ENCODE peak calls at places on chromosomes 12 and 14, in eight cellular contexts. U, B, F, P, T, S, V and C are unnamed samples.

GRCh38 chr12:110923692-110924334 is 3.4 kb upstream of the MYL2 start:
- DNase-seq in T (no peak), F (no peak), B (no peak), U (no peak), P (no peak), S (no peak), V (no peak), C (no peak)

GRCh38 chr12:13179159-13180074 is 17.1 kb upstream of the EMP1 start:
- DNase-seq in S (peak), P (peak), V (peak), F (peak), T (peak), U (peak), B (no peak), C (peak)

GRCh38 chr12:104458645-104459555 is 2.2 kb downstream of the CHST11 start:
- DNase-seq in V (no peak), B (peak), F (no peak), T (no peak), U (peak), P (no peak), S (no peak), C (no peak)

GRCh38 chr14:63343878-63344277 is 25.1 kb upstream of the GPHB5 start:
- DNase-seq in P (no peak), B (peak), S (no peak), V (no peak), U (no peak), F (no peak), T (no peak), C (no peak)

GRCh38 chr14:94773682-94774211 is 3.8 kb upstream of the GSC start:
- DNase-seq in B (no peak), T (no peak), S (no peak), U (no peak), F (no peak), P (no peak), V (no peak), C (no peak)

GRCh38 chr14:61064210-61064609 is 83.2 kb downstream of the SLC38A6 start:
- DNase-seq in U (no peak), S (no peak), P (no peak), V (no peak), B (no peak), T (peak), F (no peak), C (no peak)

GRCh38 chr12:81088221-81088620 is 10.3 kb downstream of the ACSS3 start:
- DNase-seq in T (no peak), S (no peak), F (no peak), V (no peak), B (no peak), P (no peak), U (no peak), C (no peak)

GRCh38 chr12:64890873-64891468 is 66.5 kb downstream of the TBC1D30 start:
- DNase-seq in U (no peak), V (no peak), F (no peak), B (peak), T (peak), S (peak), P (peak), C (no peak)

GRCh38 chr12:32897688-32898573 is 1.4 kb upstream of the PKP2 start:
- DNase-seq in P (no peak), T (peak), U (no peak), F (no peak), S (no peak), B (no peak), V (no peak), C (no peak)

GRCh38 chr12:98449601-98450000 is 65.8 kb upstream of the TMPO start:
- DNase-seq in T (no peak), P (no peak), V (no peak), B (no peak), F (no peak), U (no peak), S (no peak), C (no peak)

GRCh38 chr14:75487155-75487671 is 35.1 kb upstream of the BATF start:
- DNase-seq in T (no peak), F (no peak), B (no peak), V (no peak), S (peak), U (no peak), P (no peak), C (no peak)

GRCh38 chr12:48263617-48264016 is 60.5 kb upstream of the OR10AD1 start:
- DNase-seq in V (no peak), P (no peak), U (no peak), F (no peak), B (no peak), S (no peak), T (no peak), C (no peak)

GRCh38 chr14:31696378-31696777 is 135.2 kb downstream of the NUBPL start:
- DNase-seq in B (no peak), T (no peak), U (no peak), S (no peak), V (no peak), P (no peak), F (no peak), C (no peak)

GRCh38 chr12:67517181-67517887 is 131.2 kb upstream of the DYRK2 start:
- DNase-seq in P (no peak), S (peak), B (peak), F (no peak), T (no peak), U (no peak), V (no peak), C (no peak)

GRCh38 chr12:70590051-70590450 is 47.2 kb downstream of the PTPRB start:
- DNase-seq in F (peak), U (peak), V (peak), P (peak), S (peak), B (peak), T (peak), C (peak)

GRCh38 chr14:101731187-101732080 is 30.1 kb upstream of the PPP2R5C start:
- DNase-seq in T (peak), U (no peak), S (peak), F (peak), V (peak), P (peak), B (peak), C (peak)

GRCh38 chr12:109115758-109116610 is at the start of gene ACACB:
- DNase-seq in U (peak), P (no peak), F (no peak), S (no peak), T (no peak), V (no peak), B (no peak), C (peak)

GRCh38 chr14:64196668-64197411 is 97.3 kb downstream of the ESR2 start:
- DNase-seq in B (peak), S (no peak), T (no peak), F (peak), P (no peak), U (no peak), V (no peak), C (peak)

GRCh38 chr14:96893966-96894622 is 96.9 kb downstream of the VRK1 start:
- DNase-seq in F (no peak), B (no peak), S (no peak), U (no peak), V (no peak), P (no peak), T (no peak), C (no peak)

GRCh38 chr12:109595321-109595902 is 21.8 kb downstream of the MVK start:
- DNase-seq in F (no peak), P (no peak), B (no peak), V (no peak), U (no peak), T (no peak), S (no peak), C (peak)

GRCh38 chr12:13273850-13274249 is 77.3 kb downstream of the EMP1 start:
- DNase-seq in U (no peak), S (no peak), B (no peak), F (no peak), V (no peak), T (no peak), P (no peak), C (no peak)

GRCh38 chr12:64681200-64682052 is 71.1 kb downstream of the RASSF3 start:
- DNase-seq in F (no peak), P (no peak), S (no peak), B (no peak), V (no peak), T (no peak), U (no peak), C (no peak)

GRCh38 chr12:58583541-58583940 is 336.8 kb downstream of the LRIG3 start:
- DNase-seq in B (peak), S (no peak), U (no peak), P (no peak), F (peak), V (no peak), T (no peak), C (no peak)